ENCODE peak calls at places on chromosome 12, in four cellular contexts. I is activated T-cell treated with anti-CD3 and anti-CD28 coated beads for 24 hours, Q is NCI-H2081, E is uterus. P is an unnamed sample.

GRCh38 chr12:32455607-32456063 is 56.3 kb downstream of the FGD4 start:
- DNase-seq in I (no peak), Q (peak), E (no peak), P (peak)

GRCh38 chr12:115452751-115453281 is 768.8 kb upstream of the TBX3 start:
- DNase-seq in I (no peak), Q (no peak), E (no peak), P (no peak)

GRCh38 chr12:59649203-59649602 is 53.4 kb downstream of the SLC16A7 start:
- DNase-seq in I (no peak), Q (no peak), E (no peak), P (no peak)

GRCh38 chr12:118853634-118854033 is 127.7 kb upstream of the SRRM4 start:
- DNase-seq in I (no peak), Q (no peak), E (no peak), P (no peak)

GRCh38 chr12:106985479-106985878 is 1.5 kb downstream of the MTERF2 start:
- DNase-seq in I (no peak), Q (no peak), E (no peak), P (no peak)

GRCh38 chr12:89247962-89248361 is 104.3 kb downstream of the DUSP6 start:
- DNase-seq in I (no peak), Q (no peak), E (no peak), P (no peak)

GRCh38 chr12:68106160-68106559 is 53.4 kb downstream of the IFNG start:
- DNase-seq in I (no peak), Q (no peak), E (no peak), P (no peak)

GRCh38 chr12:1834186-1834925 is 14.0 kb downstream of the LRTM2 start:
- DNase-seq in I (no peak), Q (no peak), E (no peak), P (no peak)

GRCh38 chr12:111768159-111768895 is 1.6 kb downstream of the ALDH2 start:
- DNase-seq in I (no peak), Q (no peak), E (no peak), P (no peak)

GRCh38 chr12:46963977-46964376 is 115.4 kb upstream of the PCED1B start:
- DNase-seq in I (no peak), Q (no peak), E (no peak), P (peak)

GRCh38 chr12:109053382-109054123 is 1.2 kb downstream of the USP30 start:
- DNase-seq in I (peak), Q (no peak), E (no peak), P (no peak)

GRCh38 chr12:107759410-107759809 is 1.5 kb downstream of the PRDM4 start:
- DNase-seq in I (peak), Q (peak), E (no peak), P (peak)

GRCh38 chr12:108884116-108885012 is 4.5 kb downstream of the DAO start:
- DNase-seq in I (peak), Q (peak), E (no peak), P (peak)

GRCh38 chr12:18281941-18282340 is 20.6 kb downstream of the PIK3C2G start:
- DNase-seq in I (no peak), Q (no peak), E (no peak), P (no peak)

GRCh38 chr12:131167334-131167733 is 213.6 kb downstream of the ADGRD1 start:
- DNase-seq in I (no peak), Q (no peak), E (no peak), P (no peak)

GRCh38 chr12:92058664-92059063 is 87.0 kb downstream of the BTG1 start:
- DNase-seq in I (no peak), Q (no peak), E (no peak), P (no peak)

GRCh38 chr12:20486233-20486632 is 117.9 kb downstream of the PDE3A start:
- DNase-seq in I (no peak), Q (no peak), E (no peak), P (no peak)

GRCh38 chr12:95881331-95881955 is 22.7 kb downstream of the SNRPF start:
- DNase-seq in I (no peak), Q (peak), E (no peak), P (no peak)

GRCh38 chr12:77999074-77999715 is 168.5 kb downstream of the NAV3 start:
- DNase-seq in I (no peak), Q (no peak), E (no peak), P (no peak)

GRCh38 chr12:108833355-108833733 is 24.0 kb downstream of the SSH1 start:
- DNase-seq in I (no peak), Q (no peak), E (no peak), P (peak)

GRCh38 chr12:104166465-104166864 is 28.5 kb upstream of the NFYB start:
- DNase-seq in I (no peak), Q (no peak), E (no peak), P (no peak)

GRCh38 chr12:103503546-103504480 is 8.0 kb upstream of the C12orf42 start:
- DNase-seq in I (peak), Q (peak), E (no peak), P (no peak)

GRCh38 chr12:95088339-95088738 is 14.9 kb upstream of the NR2C1 start:
- DNase-seq in I (no peak), Q (no peak), E (no peak), P (no peak)

GRCh38 chr12:83018063-83018462 is 331.4 kb downstream of the TMTC2 start:
- DNase-seq in I (no peak), Q (no peak), E (no peak), P (no peak)

GRCh38 chr12:130761537-130762318 is 45.6 kb upstream of the RIMBP2 start:
- DNase-seq in I (peak), Q (peak), E (peak), P (no peak)

GRCh38 chr12:93743229-93743998 is 66.2 kb downstream of the CRADD start:
- DNase-seq in I (no peak), Q (no peak), E (no peak), P (no peak)

GRCh38 chr12:112107728-112108447 is 695 bp downstream of the NAA25 start:
- DNase-seq in I (no peak), Q (no peak), E (peak), P (peak)

GRCh38 chr12:6821271-6821673 is 349 bp upstream of the GPR162 start:
- DNase-seq in I (no peak), Q (peak), E (peak), P (peak)

GRCh38 chr12:132046561-132046960 is 96.8 kb downstream of the EP400 start:
- DNase-seq in I (no peak), Q (no peak), E (no peak), P (peak)

GRCh38 chr12:66210840-66211239 is 21.8 kb downstream of the IRAK3 start:
- DNase-seq in I (no peak), Q (no peak), E (no peak), P (no peak)

GRCh38 chr12:24379038-24379437 is 429.6 kb upstream of the SOX5 start:
- DNase-seq in I (no peak), Q (no peak), E (no peak), P (no peak)

GRCh38 chr12:6072302-6072752 is 52.1 kb downstream of the VWF start:
- DNase-seq in I (no peak), Q (no peak), E (no peak), P (peak)

P was measured in endothelial cell of umbilical vein.